ENCODE peak calls at places on chromosomes 13 and 19, in eight cellular contexts. W is GDM1, H is IMR-90, L is cardiac muscle cell, S is frontal cortex, Z is NCI-H1092, D is NCI-H345, F is pons. Y is an unnamed sample.
A peak's percentile ranks its signal among the peaks of the same experiment; 100 is the strongest.

GRCh38 chr13:112229445-112229844 is 146.7 kb upstream of the SPACA7 start:
- DNase-seq in W (no peak), H (no peak), L (no peak), S (no peak), Z (no peak), D (no peak), F (no peak), Y (no peak)

GRCh38 chr13:29886446-29886845 is 36.0 kb upstream of the UBL3 start:
- DNase-seq in W (no peak), H (no peak), L (no peak), S (no peak), Z (no peak), D (no peak), F (no peak), Y (no peak)

GRCh38 chr13:45381196-45381595 is 37.0 kb downstream of the SLC25A30 start:
- DNase-seq in W (no peak), H (no peak), L (no peak), S (no peak), Z (no peak), D (no peak), F (no peak), Y (no peak)

GRCh38 chr19:29583196-29584006 is 22.7 kb upstream of the POP4 start:
- DNase-seq in W (no peak), H (peak; percentile 48), L (peak; percentile 27), S (no peak), Z (no peak), D (no peak), F (no peak), Y (no peak)

GRCh38 chr13:27896726-27897125 is 23.1 kb upstream of the PDX1 start:
- DNase-seq in W (no peak), H (no peak), L (no peak), S (no peak), Z (no peak), D (no peak), F (no peak), Y (no peak)

GRCh38 chr19:16327911-16328823 is 3.5 kb downstream of the KLF2 start:
- DNase-seq in W (peak; percentile 63), H (peak; percentile 86), L (peak; percentile 97), S (no peak), Z (no peak), D (no peak), F (peak; percentile 83), Y (no peak)

GRCh38 chr19:5742051-5742450 is 21.6 kb downstream of the CATSPERD start:
- DNase-seq in W (no peak), H (no peak), L (no peak), S (no peak), Z (no peak), D (no peak), F (no peak), Y (no peak)

GRCh38 chr19:34459614-34460013 is 21.9 kb upstream of the WTIP start:
- DNase-seq in W (no peak), H (no peak), L (no peak), S (no peak), Z (no peak), D (no peak), F (no peak), Y (peak; percentile 40)

GRCh38 chr19:38736413-38737280 is 7.6 kb downstream of the CAPN12 start:
- DNase-seq in W (no peak), H (no peak), L (peak; percentile 48), S (no peak), Z (no peak), D (peak; percentile 90), F (no peak), Y (peak; percentile 56)

GRCh38 chr19:48419158-48419920 is 25.9 kb downstream of the GRIN2D start:
- DNase-seq in W (peak; percentile 5), H (peak; percentile 42), L (peak; percentile 42), S (no peak), Z (no peak), D (no peak), F (peak; percentile 60), Y (peak; percentile 60)

GRCh38 chr19:46637224-46637623 is 1.2 kb upstream of the GNG8 start:
- DNase-seq in W (no peak), H (no peak), L (no peak), S (no peak), Z (no peak), D (no peak), F (no peak), Y (no peak)

GRCh38 chr19:3743486-3743885 is 18.0 kb downstream of the APBA3 start:
- DNase-seq in W (no peak), H (no peak), L (peak; percentile 21), S (no peak), Z (no peak), D (no peak), F (no peak), Y (no peak)

GRCh38 chr13:74975122-74975521 is 506.8 kb downstream of the TBC1D4 start:
- DNase-seq in W (no peak), H (no peak), L (no peak), S (no peak), Z (no peak), D (no peak), F (no peak), Y (no peak)

GRCh38 chr19:2132731-2133490 is 18.5 kb downstream of the AP3D1 start:
- DNase-seq in W (no peak), H (no peak), L (no peak), S (no peak), Z (no peak), D (no peak), F (no peak), Y (no peak)

GRCh38 chr19:46197314-46198070 is 32.0 kb upstream of the IGFL1 start:
- DNase-seq in W (no peak), H (no peak), L (no peak), S (no peak), Z (no peak), D (no peak), F (no peak), Y (no peak)

GRCh38 chr19:1862424-1863307 is 713 bp downstream of the KLF16 start:
- DNase-seq in W (peak; percentile 41), H (no peak), L (no peak), S (no peak), Z (no peak), D (peak; percentile 46), F (no peak), Y (no peak)